ENCODE peak calls at places on chromosome 22, in ten cellular contexts. One of them, this sample, is unnamed.

GRCh38 chr22:28906312-28906711 is 22.9 kb downstream of the ZNRF3 start:
- DNase-seq in GM23338: no peak
- DNase-seq in Calu3: no peak
- DNase-seq in IMR-90: no peak
- DNase-seq in heart left ventricle: no peak
- DNase-seq in ovary: no peak
- DNase-seq in dorsolateral prefrontal cortex: no peak
- DNase-seq in upper lobe of left lung: no peak
- DNase-seq in mucosa of descending colon: no peak
- DNase-seq in psoas muscle: no peak
- DNase-seq in this sample: no peak

GRCh38 chr22:50691521-50691920 is 18.9 kb downstream of the SHANK3 start:
- DNase-seq in IMR-90: peak
- DNase-seq in Calu3: peak
- DNase-seq in psoas muscle: no peak
- DNase-seq in GM23338: peak
- DNase-seq in heart left ventricle: no peak
- DNase-seq in upper lobe of left lung: peak
- DNase-seq in dorsolateral prefrontal cortex: peak
- DNase-seq in ovary: no peak
- DNase-seq in mucosa of descending colon: no peak
- DNase-seq in this sample: peak

GRCh38 chr22:44385781-44386180 is 73.0 kb upstream of the SHISAL1 start:
- DNase-seq in mucosa of descending colon: peak
- DNase-seq in upper lobe of left lung: no peak
- DNase-seq in ovary: no peak
- DNase-seq in GM23338: no peak
- DNase-seq in heart left ventricle: no peak
- DNase-seq in psoas muscle: peak
- DNase-seq in IMR-90: no peak
- DNase-seq in Calu3: no peak
- DNase-seq in dorsolateral prefrontal cortex: no peak
- DNase-seq in this sample: no peak

GRCh38 chr22:45223304-45224117 is 17.2 kb downstream of the KIAA0930 start:
- DNase-seq in ovary: no peak
- DNase-seq in psoas muscle: no peak
- DNase-seq in dorsolateral prefrontal cortex: peak
- DNase-seq in upper lobe of left lung: no peak
- DNase-seq in GM23338: no peak
- DNase-seq in IMR-90: no peak
- DNase-seq in Calu3: no peak
- DNase-seq in mucosa of descending colon: no peak
- DNase-seq in heart left ventricle: no peak
- DNase-seq in this sample: no peak

GRCh38 chr22:17402304-17402703 is 33.0 kb downstream of the CECR2 start:
- DNase-seq in mucosa of descending colon: no peak
- DNase-seq in GM23338: no peak
- DNase-seq in dorsolateral prefrontal cortex: no peak
- DNase-seq in IMR-90: no peak
- DNase-seq in upper lobe of left lung: no peak
- DNase-seq in Calu3: no peak
- DNase-seq in ovary: no peak
- DNase-seq in heart left ventricle: no peak
- DNase-seq in psoas muscle: no peak
- DNase-seq in this sample: no peak

GRCh38 chr22:30423296-30423958 is 2.1 kb upstream of the MTFP1 start:
- DNase-seq in upper lobe of left lung: no peak
- DNase-seq in ovary: no peak
- DNase-seq in GM23338: peak
- DNase-seq in Calu3: peak
- DNase-seq in dorsolateral prefrontal cortex: peak
- DNase-seq in IMR-90: no peak
- DNase-seq in heart left ventricle: no peak
- DNase-seq in mucosa of descending colon: peak
- DNase-seq in psoas muscle: no peak
- DNase-seq in this sample: no peak

GRCh38 chr22:27667121-27667843 is 134.3 kb downstream of the MN1 start:
- DNase-seq in ovary: peak
- DNase-seq in IMR-90: no peak
- DNase-seq in mucosa of descending colon: no peak
- DNase-seq in GM23338: peak
- DNase-seq in heart left ventricle: peak
- DNase-seq in upper lobe of left lung: no peak
- DNase-seq in dorsolateral prefrontal cortex: no peak
- DNase-seq in Calu3: no peak
- DNase-seq in psoas muscle: no peak
- DNase-seq in this sample: peak

GRCh38 chr22:33389927-33390326 is 331.7 kb upstream of the SYN3 start:
- DNase-seq in GM23338: no peak
- DNase-seq in Calu3: no peak
- DNase-seq in upper lobe of left lung: no peak
- DNase-seq in heart left ventricle: no peak
- DNase-seq in psoas muscle: no peak
- DNase-seq in dorsolateral prefrontal cortex: no peak
- DNase-seq in mucosa of descending colon: no peak
- DNase-seq in ovary: no peak
- DNase-seq in IMR-90: peak
- DNase-seq in this sample: no peak

GRCh38 chr22:45105281-45105700 is 58.4 kb upstream of the NUP50 start:
- DNase-seq in mucosa of descending colon: no peak
- DNase-seq in GM23338: no peak
- DNase-seq in heart left ventricle: no peak
- DNase-seq in dorsolateral prefrontal cortex: no peak
- DNase-seq in Calu3: peak
- DNase-seq in IMR-90: peak
- DNase-seq in psoas muscle: no peak
- DNase-seq in upper lobe of left lung: no peak
- DNase-seq in ovary: no peak
- DNase-seq in this sample: no peak

GRCh38 chr22:28183078-28183870 is 264.2 kb upstream of the PITPNB start:
- DNase-seq in heart left ventricle: no peak
- DNase-seq in psoas muscle: no peak
- DNase-seq in Calu3: no peak
- DNase-seq in IMR-90: no peak
- DNase-seq in upper lobe of left lung: no peak
- DNase-seq in GM23338: no peak
- DNase-seq in ovary: no peak
- DNase-seq in mucosa of descending colon: no peak
- DNase-seq in dorsolateral prefrontal cortex: no peak
- DNase-seq in this sample: no peak

GRCh38 chr22:41557401-41558240 is 3.2 kb upstream of the CSDC2 start:
- DNase-seq in mucosa of descending colon: peak
- DNase-seq in ovary: peak
- DNase-seq in upper lobe of left lung: peak
- DNase-seq in Calu3: no peak
- DNase-seq in psoas muscle: peak
- DNase-seq in dorsolateral prefrontal cortex: peak
- DNase-seq in IMR-90: peak
- DNase-seq in heart left ventricle: peak
- DNase-seq in GM23338: peak
- DNase-seq in this sample: no peak

GRCh38 chr22:29718949-29719893 is 582 bp upstream of the CABP7 start:
- DNase-seq in ovary: no peak
- DNase-seq in mucosa of descending colon: no peak
- DNase-seq in IMR-90: no peak
- DNase-seq in heart left ventricle: no peak
- DNase-seq in dorsolateral prefrontal cortex: no peak
- DNase-seq in GM23338: no peak
- DNase-seq in psoas muscle: no peak
- DNase-seq in upper lobe of left lung: no peak
- DNase-seq in Calu3: no peak
- DNase-seq in this sample: no peak

GRCh38 chr22:26558246-26558895 is 31.6 kb downstream of the TPST2 start:
- DNase-seq in dorsolateral prefrontal cortex: no peak
- DNase-seq in ovary: no peak
- DNase-seq in upper lobe of left lung: no peak
- DNase-seq in IMR-90: peak
- DNase-seq in heart left ventricle: no peak
- DNase-seq in Calu3: no peak
- DNase-seq in GM23338: no peak
- DNase-seq in psoas muscle: no peak
- DNase-seq in mucosa of descending colon: no peak
- DNase-seq in this sample: no peak
- TF ChIP-seq CTCF in dorsolateral prefrontal cortex: no peak
- TF ChIP-seq CTCF in ovary: no peak
- TF ChIP-seq CTCF in upper lobe of left lung: no peak
- TF ChIP-seq CTCF in IMR-90: peak
- TF ChIP-seq CTCF in heart left ventricle: no peak
- TF ChIP-seq CTCF in Calu3: no peak
- TF ChIP-seq CTCF in GM23338: no peak
- TF ChIP-seq CTCF in psoas muscle: no peak
- TF ChIP-seq CTCF in mucosa of descending colon: no peak
- TF ChIP-seq CTCF in this sample: no peak

GRCh38 chr22:21970037-21970799 is 12.4 kb downstream of the TOP3B start:
- DNase-seq in psoas muscle: no peak
- DNase-seq in IMR-90: no peak
- DNase-seq in Calu3: no peak
- DNase-seq in dorsolateral prefrontal cortex: no peak
- DNase-seq in ovary: no peak
- DNase-seq in GM23338: no peak
- DNase-seq in upper lobe of left lung: no peak
- DNase-seq in mucosa of descending colon: no peak
- DNase-seq in heart left ventricle: no peak
- DNase-seq in this sample: no peak
- TF ChIP-seq CTCF in psoas muscle: no peak
- TF ChIP-seq CTCF in IMR-90: no peak
- TF ChIP-seq CTCF in Calu3: no peak
- TF ChIP-seq CTCF in dorsolateral prefrontal cortex: no peak
- TF ChIP-seq CTCF in ovary: no peak
- TF ChIP-seq CTCF in GM23338: no peak
- TF ChIP-seq CTCF in upper lobe of left lung: no peak
- TF ChIP-seq CTCF in mucosa of descending colon: no peak
- TF ChIP-seq CTCF in heart left ventricle: no peak
- TF ChIP-seq CTCF in this sample: no peak

DNA sequence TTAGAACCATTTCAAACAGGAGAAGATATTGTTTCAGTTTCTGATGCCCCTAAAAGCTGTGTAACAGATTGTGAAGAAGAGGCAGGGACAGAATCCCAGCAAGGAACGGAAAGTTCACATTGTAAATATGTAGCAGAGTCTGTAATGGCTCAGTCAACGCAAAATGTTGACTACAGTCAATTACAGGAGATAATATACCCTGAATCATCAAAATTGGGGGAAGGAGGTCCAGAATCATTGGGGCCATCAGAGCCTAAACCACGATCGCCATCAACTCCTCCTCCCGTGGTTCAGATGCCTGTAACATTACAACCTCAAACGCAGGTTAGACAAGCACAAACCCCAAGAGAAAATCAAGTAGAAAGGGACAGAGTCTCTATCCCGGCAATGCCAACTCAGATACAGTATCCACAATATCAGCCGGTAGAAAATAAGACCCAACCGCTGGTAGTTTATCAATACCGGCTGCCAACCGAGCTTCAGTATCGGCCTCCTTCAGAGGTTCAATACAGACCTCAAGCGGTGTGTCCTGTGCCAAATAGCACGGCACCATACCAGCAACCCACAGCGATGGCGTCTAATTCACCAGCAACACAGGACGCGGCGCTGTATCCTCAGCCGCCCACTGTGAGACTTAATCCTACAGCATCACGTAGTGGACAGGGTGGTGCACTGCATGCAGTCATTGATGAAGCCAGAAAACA is 40.8 kb downstream of the IGLL1 start:
- DNase-seq in Calu3: peak
- DNase-seq in psoas muscle: peak
- DNase-seq in dorsolateral prefrontal cortex: peak
- DNase-seq in ovary: peak
- DNase-seq in GM23338: peak
- DNase-seq in mucosa of descending colon: peak
- DNase-seq in upper lobe of left lung: peak
- DNase-seq in heart left ventricle: peak
- DNase-seq in IMR-90: peak
- DNase-seq in this sample: peak
- TF ChIP-seq CTCF in Calu3: peak
- TF ChIP-seq CTCF in psoas muscle: peak
- TF ChIP-seq CTCF in dorsolateral prefrontal cortex: peak
- TF ChIP-seq CTCF in ovary: peak
- TF ChIP-seq CTCF in GM23338: peak
- TF ChIP-seq CTCF in mucosa of descending colon: peak
- TF ChIP-seq CTCF in upper lobe of left lung: peak
- TF ChIP-seq CTCF in heart left ventricle: peak
- TF ChIP-seq CTCF in IMR-90: peak
- TF ChIP-seq CTCF in this sample: peak

GRCh38 chr22:40040927-40041326 is 46.2 kb downstream of the FAM83F start:
- DNase-seq in ovary: no peak
- DNase-seq in dorsolateral prefrontal cortex: no peak
- DNase-seq in GM23338: no peak
- DNase-seq in psoas muscle: peak
- DNase-seq in upper lobe of left lung: no peak
- DNase-seq in Calu3: no peak
- DNase-seq in IMR-90: no peak
- DNase-seq in heart left ventricle: peak
- DNase-seq in mucosa of descending colon: no peak
- DNase-seq in this sample: no peak
- TF ChIP-seq CTCF in ovary: no peak
- TF ChIP-seq CTCF in dorsolateral prefrontal cortex: no peak
- TF ChIP-seq CTCF in GM23338: no peak
- TF ChIP-seq CTCF in psoas muscle: no peak
- TF ChIP-seq CTCF in upper lobe of left lung: no peak
- TF ChIP-seq CTCF in Calu3: no peak
- TF ChIP-seq CTCF in IMR-90: no peak
- TF ChIP-seq CTCF in heart left ventricle: no peak
- TF ChIP-seq CTCF in mucosa of descending colon: no peak
- TF ChIP-seq CTCF in this sample: no peak

GRCh38 chr22:46776486-46776826 is 14.0 kb downstream of the TBC1D22A start:
- DNase-seq in mucosa of descending colon: peak
- DNase-seq in IMR-90: no peak
- DNase-seq in dorsolateral prefrontal cortex: no peak
- DNase-seq in ovary: no peak
- DNase-seq in psoas muscle: no peak
- DNase-seq in Calu3: no peak
- DNase-seq in heart left ventricle: no peak
- DNase-seq in GM23338: no peak
- DNase-seq in upper lobe of left lung: no peak
- DNase-seq in this sample: no peak

GRCh38 chr22:46775789-46776485 is 13.5 kb downstream of the TBC1D22A start:
- DNase-seq in Calu3: no peak
- DNase-seq in dorsolateral prefrontal cortex: no peak
- DNase-seq in IMR-90: no peak
- DNase-seq in psoas muscle: no peak
- DNase-seq in mucosa of descending colon: peak
- DNase-seq in GM23338: no peak
- DNase-seq in heart left ventricle: no peak
- DNase-seq in upper lobe of left lung: no peak
- DNase-seq in ovary: no peak
- DNase-seq in this sample: no peak

GRCh38 chr22:46776876-46777608 is 14.6 kb downstream of the TBC1D22A start:
- DNase-seq in upper lobe of left lung: no peak
- DNase-seq in Calu3: no peak
- DNase-seq in heart left ventricle: no peak
- DNase-seq in psoas muscle: no peak
- DNase-seq in ovary: no peak
- DNase-seq in mucosa of descending colon: peak
- DNase-seq in GM23338: no peak
- DNase-seq in dorsolateral prefrontal cortex: no peak
- DNase-seq in IMR-90: no peak
- DNase-seq in this sample: no peak

GRCh38 chr22:46774456-46775363 is 12.3 kb downstream of the TBC1D22A start:
- DNase-seq in mucosa of descending colon: peak
- DNase-seq in IMR-90: no peak
- DNase-seq in psoas muscle: no peak
- DNase-seq in heart left ventricle: no peak
- DNase-seq in GM23338: no peak
- DNase-seq in upper lobe of left lung: no peak
- DNase-seq in dorsolateral prefrontal cortex: no peak
- DNase-seq in Calu3: no peak
- DNase-seq in ovary: no peak
- DNase-seq in this sample: no peak

GRCh38 chr22:46775364-46775758 is 12.9 kb downstream of the TBC1D22A start:
- DNase-seq in GM23338: no peak
- DNase-seq in IMR-90: no peak
- DNase-seq in mucosa of descending colon: peak
- DNase-seq in upper lobe of left lung: no peak
- DNase-seq in ovary: no peak
- DNase-seq in dorsolateral prefrontal cortex: no peak
- DNase-seq in heart left ventricle: no peak
- DNase-seq in Calu3: no peak
- DNase-seq in psoas muscle: no peak
- DNase-seq in this sample: no peak
- TF ChIP-seq CTCF in GM23338: no peak
- TF ChIP-seq CTCF in IMR-90: no peak
- TF ChIP-seq CTCF in mucosa of descending colon: no peak
- TF ChIP-seq CTCF in upper lobe of left lung: no peak
- TF ChIP-seq CTCF in ovary: no peak
- TF ChIP-seq CTCF in dorsolateral prefrontal cortex: no peak
- TF ChIP-seq CTCF in heart left ventricle: no peak
- TF ChIP-seq CTCF in Calu3: no peak
- TF ChIP-seq CTCF in psoas muscle: no peak
- TF ChIP-seq CTCF in this sample: no peak

This sample was measured in nephron progenitor cell.